ENCODE peak calls at places on chromosome 6, in four cellular contexts. One of them, this sample, is unnamed.

GRCh38 chr6:146950351-146950835 is 253.8 kb upstream of the STXBP5 start:
- DNase-seq in H1: no peak
- DNase-seq in GM12878: no peak
- DNase-seq in HCT116: no peak
- DNase-seq in this sample: no peak

GRCh38 chr6:9532621-9533557 is 882.0 kb downstream of the TFAP2A start:
- DNase-seq in H1: no peak
- DNase-seq in HCT116: no peak
- DNase-seq in GM12878: no peak
- DNase-seq in this sample: no peak

GRCh38 chr6:106159531-106159940 is 73.4 kb downstream of the PRDM1 start:
- DNase-seq in H1: no peak
- DNase-seq in HCT116: peak; percentile 18
- DNase-seq in GM12878: no peak
- DNase-seq in this sample: no peak

GRCh38 chr6:50819527-50819905 is 845 bp downstream of the TFAP2B start:
- DNase-seq in H1: no peak
- DNase-seq in HCT116: no peak
- DNase-seq in GM12878: no peak
- DNase-seq in this sample: no peak

GRCh38 chr6:138593100-138593877 is 94.0 kb upstream of the NHSL1 start:
- DNase-seq in GM12878: peak; percentile 86
- DNase-seq in H1: no peak
- DNase-seq in HCT116: peak; percentile 64
- DNase-seq in this sample: peak; percentile 42

GRCh38 chr6:132598473-132598872 is 8.9 kb upstream of the TAAR5 start:
- DNase-seq in GM12878: no peak
- DNase-seq in H1: no peak
- DNase-seq in HCT116: peak; percentile 44
- DNase-seq in this sample: no peak

GRCh38 chr6:2751871-2752270 is 1.1 kb upstream of the MYLK4 start:
- DNase-seq in HCT116: no peak
- DNase-seq in H1: no peak
- DNase-seq in GM12878: no peak
- DNase-seq in this sample: no peak

GRCh38 chr6:20919677-20920385 is 385.6 kb downstream of the CDKAL1 start:
- DNase-seq in HCT116: no peak
- DNase-seq in GM12878: peak; percentile 59
- DNase-seq in H1: no peak
- DNase-seq in this sample: no peak

GRCh38 chr6:98787961-98788360 is 46.4 kb upstream of the POU3F2 start:
- DNase-seq in GM12878: no peak
- DNase-seq in H1: no peak
- DNase-seq in HCT116: no peak
- DNase-seq in this sample: no peak

GRCh38 chr6:68572525-68572924 is 62.6 kb upstream of the ADGRB3 start:
- DNase-seq in HCT116: no peak
- DNase-seq in H1: peak; percentile 15
- DNase-seq in GM12878: peak; percentile 3
- DNase-seq in this sample: peak; percentile 51

GRCh38 chr6:15876406-15876805 is 213.6 kb upstream of the DTNBP1 start:
- DNase-seq in HCT116: no peak
- DNase-seq in GM12878: peak; percentile 78
- DNase-seq in H1: no peak
- DNase-seq in this sample: no peak

GRCh38 chr6:49333345-49334120 is 129.5 kb downstream of the MMUT start:
- DNase-seq in GM12878: no peak
- DNase-seq in H1: no peak
- DNase-seq in HCT116: no peak
- DNase-seq in this sample: no peak

GRCh38 chr6:106181664-106182418 is 95.7 kb downstream of the PRDM1 start:
- DNase-seq in H1: no peak
- DNase-seq in HCT116: no peak
- DNase-seq in GM12878: peak; percentile 40
- DNase-seq in this sample: no peak

GRCh38 chr6:2630891-2631458 is 119.7 kb downstream of the MYLK4 start:
- DNase-seq in GM12878: no peak
- DNase-seq in HCT116: peak; percentile 96
- DNase-seq in H1: no peak
- DNase-seq in this sample: no peak

GRCh38 chr6:43770417-43771209 is 602 bp downstream of the VEGFA start:
- DNase-seq in GM12878: no peak
- DNase-seq in H1: no peak
- DNase-seq in HCT116: no peak
- DNase-seq in this sample: no peak

GRCh38 chr6:56445818-56446217 is 196.9 kb downstream of the DST start:
- DNase-seq in GM12878: no peak
- DNase-seq in HCT116: no peak
- DNase-seq in H1: no peak
- DNase-seq in this sample: no peak

GRCh38 chr6:123904228-123904627 is 100.6 kb downstream of the NKAIN2 start:
- DNase-seq in HCT116: no peak
- DNase-seq in GM12878: no peak
- DNase-seq in H1: no peak
- DNase-seq in this sample: no peak

GRCh38 chr6:100538086-100538485 is 73.4 kb upstream of the SIM1 start:
- DNase-seq in HCT116: no peak
- DNase-seq in GM12878: no peak
- DNase-seq in H1: no peak
- DNase-seq in this sample: no peak

GRCh38 chr6:1015819-1016218 is 296.1 kb upstream of the FOXQ1 start:
- DNase-seq in HCT116: no peak
- DNase-seq in GM12878: no peak
- DNase-seq in H1: no peak
- DNase-seq in this sample: no peak

GRCh38 chr6:41546866-41547798 is 951 bp downstream of the FOXP4 start:
- DNase-seq in H1: no peak
- DNase-seq in HCT116: no peak
- DNase-seq in GM12878: no peak
- DNase-seq in this sample: no peak

GRCh38 chr6:125222531-125223455 is 69.2 kb downstream of the TPD52L1 start:
- DNase-seq in H1: no peak
- DNase-seq in HCT116: no peak
- DNase-seq in GM12878: no peak
- DNase-seq in this sample: no peak

GRCh38 chr6:17474289-17474688 is 80.9 kb downstream of the CAP2 start:
- DNase-seq in HCT116: no peak
- DNase-seq in GM12878: no peak
- DNase-seq in H1: no peak
- DNase-seq in this sample: no peak

GRCh38 chr6:15408758-15409157 is 162.9 kb downstream of the JARID2 start:
- DNase-seq in HCT116: no peak
- DNase-seq in GM12878: no peak
- DNase-seq in H1: no peak
- DNase-seq in this sample: no peak

GRCh38 chr6:18147160-18147559 is 7.7 kb downstream of the TPMT start:
- DNase-seq in GM12878: no peak
- DNase-seq in HCT116: no peak
- DNase-seq in H1: no peak
- DNase-seq in this sample: no peak

GRCh38 chr6:39078695-39079094 is 30.1 kb downstream of the GLP1R start:
- DNase-seq in H1: no peak
- DNase-seq in GM12878: no peak
- DNase-seq in HCT116: no peak
- DNase-seq in this sample: no peak

GRCh38 chr6:20708367-20709124 is 174.3 kb downstream of the CDKAL1 start:
- DNase-seq in HCT116: no peak
- DNase-seq in GM12878: peak; percentile 59
- DNase-seq in H1: no peak
- DNase-seq in this sample: no peak

GRCh38 chr6:70686548-70687133 is 19.0 kb downstream of the SMAP1 start:
- DNase-seq in HCT116: no peak
- DNase-seq in GM12878: no peak
- DNase-seq in H1: no peak
- DNase-seq in this sample: no peak

GRCh38 chr6:134447883-134448387 is 130.0 kb upstream of the SGK1 start:
- DNase-seq in H1: no peak
- DNase-seq in GM12878: no peak
- DNase-seq in HCT116: no peak
- DNase-seq in this sample: no peak
- TF ChIP-seq YY1 in H1: no peak
- TF ChIP-seq YY1 in GM12878: no peak
- TF ChIP-seq YY1 in HCT116: no peak
- TF ChIP-seq YY1 in this sample: no peak

DNA sequence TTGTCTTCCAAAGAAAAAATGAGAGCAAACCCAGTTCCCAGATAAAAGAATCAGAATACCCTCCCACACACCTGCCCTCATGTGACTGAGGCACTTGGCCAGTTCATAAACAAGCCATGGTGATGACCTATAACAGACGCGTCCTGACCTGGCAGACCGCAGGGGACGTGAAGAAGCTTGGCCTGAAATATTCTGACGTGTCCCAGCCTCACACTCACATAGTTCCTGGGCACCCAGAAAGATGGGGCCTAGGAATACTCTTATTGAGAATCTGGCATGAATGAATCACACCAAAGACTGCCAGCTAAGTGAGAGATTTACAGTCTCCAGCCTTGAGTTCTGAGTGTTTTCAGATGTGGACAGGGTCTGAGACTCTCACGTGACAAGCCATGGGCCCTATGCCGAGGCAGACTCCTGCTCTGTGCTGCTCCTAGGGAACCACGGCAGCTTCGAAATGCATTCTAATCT is 17.2 kb upstream of the MAP3K4 start:
- DNase-seq in GM12878: no peak
- DNase-seq in HCT116: no peak
- DNase-seq in H1: no peak
- DNase-seq in this sample: no peak
- TF ChIP-seq ZNF274 in GM12878: no peak
- TF ChIP-seq ZNF274 in HCT116: no peak
- TF ChIP-seq ZNF274 in H1: no peak
- TF ChIP-seq ZNF274 in this sample: no peak

GRCh38 chr6:142833054-142833453 is 111.9 kb downstream of the HIVEP2 start:
- DNase-seq in GM12878: no peak
- DNase-seq in HCT116: no peak
- DNase-seq in H1: no peak
- DNase-seq in this sample: no peak
- H3K9ac ChIP-seq in GM12878: no peak overlapping the region
- H3K9ac ChIP-seq in HCT116: no peak overlapping the region
- H3K9ac ChIP-seq in H1: no peak overlapping the region
- H3K9ac ChIP-seq in this sample: no peak overlapping the region

DNA sequence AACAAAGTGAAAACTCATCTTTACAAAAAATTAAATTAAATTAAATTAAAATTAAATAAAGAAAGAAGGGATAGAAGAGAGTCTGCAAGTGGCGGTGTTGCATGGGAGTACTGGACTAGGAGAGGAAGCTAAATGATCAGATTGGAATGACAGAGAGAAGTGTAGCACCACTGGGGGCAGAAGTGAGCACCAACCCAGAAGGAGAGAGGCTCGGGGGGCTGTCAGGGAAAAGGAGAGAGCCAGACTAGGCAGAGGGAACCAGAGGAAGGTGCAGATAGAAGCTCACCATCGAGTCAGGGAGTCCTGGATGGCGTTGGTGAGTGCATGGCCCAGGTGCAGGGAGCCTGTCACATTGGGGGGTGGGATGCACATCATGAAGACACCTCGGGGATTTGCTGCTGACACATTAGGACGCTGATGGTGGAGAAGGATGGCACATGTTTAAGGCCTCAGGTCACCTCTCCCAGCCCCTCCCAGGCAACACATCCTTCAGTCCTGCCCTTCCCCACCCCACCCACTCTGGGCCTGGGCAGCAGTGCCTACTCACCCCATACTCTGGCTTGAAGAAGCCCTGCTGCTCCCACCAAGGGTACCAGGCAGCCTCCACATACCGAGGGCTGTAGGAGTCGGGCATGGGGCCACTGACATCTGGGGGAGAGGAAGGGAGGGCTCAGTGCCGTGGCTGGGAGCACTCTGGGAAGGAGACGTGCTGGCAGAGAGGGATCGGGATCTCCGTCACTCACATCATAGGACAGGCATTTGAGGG is 4.0 kb downstream of the VARS1 start:
- DNase-seq in GM12878: no peak
- DNase-seq in HCT116: no peak
- DNase-seq in H1: no peak
- DNase-seq in this sample: no peak
- TF ChIP-seq YY1 in GM12878: no peak
- TF ChIP-seq YY1 in HCT116: no peak
- TF ChIP-seq YY1 in H1: no peak
- TF ChIP-seq YY1 in this sample: no peak

DNA sequence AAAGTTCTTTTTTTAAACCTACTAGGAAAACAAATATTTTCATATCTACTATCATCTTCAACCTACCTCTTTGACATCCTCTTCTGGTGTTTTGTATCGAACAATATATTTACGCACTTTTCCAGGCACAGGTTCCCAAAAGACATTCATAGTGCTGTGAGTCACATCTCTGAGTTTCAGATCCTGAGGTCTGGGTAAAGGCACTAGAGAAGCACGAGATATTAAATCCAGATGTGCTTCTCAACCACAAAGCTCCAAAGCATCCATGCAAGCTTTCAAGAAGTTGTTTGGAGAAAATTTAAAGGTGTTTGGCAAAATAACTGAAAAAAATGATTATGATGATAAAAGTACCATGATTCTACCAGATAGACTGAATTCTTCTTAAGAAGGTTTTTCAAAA is 62.7 kb downstream of the COL12A1 start:
- DNase-seq in GM12878: no peak
- DNase-seq in HCT116: no peak
- DNase-seq in H1: no peak
- DNase-seq in this sample: no peak
- TF ChIP-seq ZNF274 in GM12878: no peak
- TF ChIP-seq ZNF274 in HCT116: no peak
- TF ChIP-seq ZNF274 in H1: no peak
- TF ChIP-seq ZNF274 in this sample: no peak

DNA sequence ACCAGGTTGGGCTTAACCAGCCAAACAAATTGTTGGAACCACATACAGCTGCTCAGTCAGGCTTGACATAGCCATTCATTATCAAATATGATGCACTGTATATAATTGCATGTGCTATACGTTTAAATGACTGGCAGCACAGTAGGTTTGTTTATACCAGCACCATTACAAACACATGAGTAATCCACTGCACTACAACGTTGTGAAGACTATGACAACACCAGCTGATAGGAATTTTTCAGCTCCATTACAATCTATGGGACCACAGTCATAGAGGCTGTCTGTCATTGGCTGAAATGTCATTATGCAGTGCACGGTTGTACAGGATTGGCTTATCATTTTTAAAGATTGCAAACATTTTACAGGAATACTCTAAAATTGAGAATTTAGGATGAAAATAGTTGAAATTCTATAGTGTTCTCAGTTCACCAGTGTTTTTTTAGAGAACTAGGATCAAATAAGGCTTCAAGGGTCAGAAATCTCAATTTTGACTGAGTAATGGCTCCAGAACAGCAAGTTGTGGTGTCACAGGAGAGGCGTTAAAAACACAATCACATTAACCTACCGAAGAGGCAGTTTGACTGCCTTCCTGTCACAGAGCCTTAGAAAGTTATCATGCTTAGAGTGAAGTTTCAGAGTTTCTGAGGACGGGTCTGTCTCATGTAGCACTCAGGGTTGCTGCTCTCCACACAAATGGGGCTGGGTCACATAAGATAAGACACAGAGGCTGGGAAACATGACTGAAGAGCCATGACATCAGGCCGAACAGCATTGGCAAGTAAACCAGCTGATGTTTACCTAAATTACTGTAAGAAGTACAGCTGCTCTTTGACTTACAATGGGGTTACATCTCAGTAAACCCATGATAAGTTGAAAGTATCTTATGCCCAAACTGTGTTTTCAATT is 60.7 kb upstream of the SMLR1 start:
- DNase-seq in H1: no peak
- DNase-seq in GM12878: no peak
- DNase-seq in HCT116: no peak
- DNase-seq in this sample: no peak
- H3K9ac ChIP-seq in H1: no peak overlapping the region
- H3K9ac ChIP-seq in GM12878: no peak overlapping the region
- H3K9ac ChIP-seq in HCT116: no peak overlapping the region
- H3K9ac ChIP-seq in this sample: no peak overlapping the region